ENCODE peak calls at places on chromosomes 2 and 18, in five cellular contexts. One of them, this sample, is unnamed.

GRCh38 chr2:47719099-47719498 is 63.8 kb upstream of the MSH6 start:
- DNase-seq in A549: no peak
- DNase-seq in left ventricle myocardium superior: no peak
- DNase-seq in DMS53: no peak
- DNase-seq in trophoblast cell: no peak
- DNase-seq in this sample: no peak

GRCh38 chr18:45910405-45911023 is 56.6 kb downstream of the EPG5 start:
- DNase-seq in left ventricle myocardium superior: peak
- DNase-seq in DMS53: peak
- DNase-seq in A549: peak
- DNase-seq in trophoblast cell: peak
- DNase-seq in this sample: peak

GRCh38 chr2:55168221-55169154 is 63.6 kb downstream of the CLHC1 start:
- DNase-seq in trophoblast cell: peak
- DNase-seq in A549: peak
- DNase-seq in left ventricle myocardium superior: peak
- DNase-seq in DMS53: peak
- DNase-seq in this sample: peak

GRCh38 chr2:10759151-10759714 is 37.8 kb downstream of the ATP6V1C2 start:
- DNase-seq in left ventricle myocardium superior: no peak
- DNase-seq in A549: no peak
- DNase-seq in DMS53: no peak
- DNase-seq in trophoblast cell: no peak
- DNase-seq in this sample: no peak

GRCh38 chr2:193963472-193964119 is 1693.4 kb upstream of the SLC39A10 start:
- DNase-seq in DMS53: peak
- DNase-seq in trophoblast cell: peak
- DNase-seq in A549: peak
- DNase-seq in left ventricle myocardium superior: no peak
- DNase-seq in this sample: peak

GRCh38 chr2:173669271-173669853 is 295.8 kb downstream of the SP3 start:
- DNase-seq in left ventricle myocardium superior: no peak
- DNase-seq in DMS53: peak
- DNase-seq in A549: no peak
- DNase-seq in trophoblast cell: no peak
- DNase-seq in this sample: no peak

GRCh38 chr2:160028431-160029269 is 33.8 kb downstream of the PLA2R1 start:
- DNase-seq in trophoblast cell: no peak
- DNase-seq in A549: no peak
- DNase-seq in DMS53: no peak
- DNase-seq in left ventricle myocardium superior: no peak
- DNase-seq in this sample: no peak

GRCh38 chr2:20488782-20489181 is 41.9 kb downstream of the RHOB start:
- DNase-seq in DMS53: no peak
- DNase-seq in A549: no peak
- DNase-seq in left ventricle myocardium superior: no peak
- DNase-seq in trophoblast cell: no peak
- DNase-seq in this sample: no peak

GRCh38 chr2:57373530-57373929 is 673.1 kb upstream of the VRK2 start:
- DNase-seq in trophoblast cell: peak
- DNase-seq in DMS53: peak
- DNase-seq in left ventricle myocardium superior: no peak
- DNase-seq in A549: peak
- DNase-seq in this sample: no peak

This sample was measured in NCI-H69.